ENCODE peak calls at places on chromosome 5, in nine cellular contexts. One of them, this sample, is unnamed.

GRCh38 chr5:35415305-35415704 is 185.0 kb upstream of the PRLR start:
- DNase-seq in Right ventricle myocardium superior: no peak
- DNase-seq in activated CD4-positive, CD25-positive, alpha-beta regulatory T cell: no peak
- DNase-seq in C1 segment of cervical spinal cord: no peak
- DNase-seq in astrocyte of the spinal cord: no peak
- DNase-seq in amygdala: no peak
- DNase-seq in AG09319: no peak
- DNase-seq in dorsolateral prefrontal cortex: no peak
- DNase-seq in stimulated activated CD4-positive, alpha-beta T cell treated with anti-CD3 and anti-CD28 coated beads, Interleukin-12 subunit alpha, Interleukin-12 subunit beta, amount 100 ng/mL, for 24 hours: no peak
- DNase-seq in this sample: no peak

GRCh38 chr5:107743357-107744000 is 72.7 kb upstream of the EFNA5 start:
- DNase-seq in stimulated activated CD4-positive, alpha-beta T cell treated with anti-CD3 and anti-CD28 coated beads, Interleukin-12 subunit alpha, Interleukin-12 subunit beta, amount 100 ng/mL, for 24 hours: no peak
- DNase-seq in C1 segment of cervical spinal cord: no peak
- DNase-seq in AG09319: no peak
- DNase-seq in activated CD4-positive, CD25-positive, alpha-beta regulatory T cell: no peak
- DNase-seq in dorsolateral prefrontal cortex: no peak
- DNase-seq in amygdala: no peak
- DNase-seq in Right ventricle myocardium superior: no peak
- DNase-seq in astrocyte of the spinal cord: peak; percentile 37
- DNase-seq in this sample: no peak

GRCh38 chr5:132253008-132253441 is 4.5 kb upstream of the PDLIM4 start:
- DNase-seq in C1 segment of cervical spinal cord: no peak
- DNase-seq in Right ventricle myocardium superior: no peak
- DNase-seq in amygdala: no peak
- DNase-seq in stimulated activated CD4-positive, alpha-beta T cell treated with anti-CD3 and anti-CD28 coated beads, Interleukin-12 subunit alpha, Interleukin-12 subunit beta, amount 100 ng/mL, for 24 hours: no peak
- DNase-seq in astrocyte of the spinal cord: no peak
- DNase-seq in activated CD4-positive, CD25-positive, alpha-beta regulatory T cell: no peak
- DNase-seq in dorsolateral prefrontal cortex: no peak
- DNase-seq in AG09319: no peak
- DNase-seq in this sample: peak; percentile 64

GRCh38 chr5:43193171-43193951 is 1.3 kb downstream of the NIM1K start:
- DNase-seq in amygdala: peak; percentile 29
- DNase-seq in activated CD4-positive, CD25-positive, alpha-beta regulatory T cell: no peak
- DNase-seq in dorsolateral prefrontal cortex: peak; percentile 20
- DNase-seq in AG09319: peak; percentile 75
- DNase-seq in Right ventricle myocardium superior: no peak
- DNase-seq in C1 segment of cervical spinal cord: no peak
- DNase-seq in astrocyte of the spinal cord: peak; percentile 92
- DNase-seq in stimulated activated CD4-positive, alpha-beta T cell treated with anti-CD3 and anti-CD28 coated beads, Interleukin-12 subunit alpha, Interleukin-12 subunit beta, amount 100 ng/mL, for 24 hours: peak; percentile 31
- DNase-seq in this sample: no peak

GRCh38 chr5:43017438-43017820 is 22.7 kb downstream of the ANXA2R start:
- DNase-seq in astrocyte of the spinal cord: no peak
- DNase-seq in AG09319: no peak
- DNase-seq in activated CD4-positive, CD25-positive, alpha-beta regulatory T cell: no peak
- DNase-seq in C1 segment of cervical spinal cord: no peak
- DNase-seq in dorsolateral prefrontal cortex: no peak
- DNase-seq in amygdala: no peak
- DNase-seq in Right ventricle myocardium superior: peak; percentile 48
- DNase-seq in stimulated activated CD4-positive, alpha-beta T cell treated with anti-CD3 and anti-CD28 coated beads, Interleukin-12 subunit alpha, Interleukin-12 subunit beta, amount 100 ng/mL, for 24 hours: no peak
- DNase-seq in this sample: no peak

GRCh38 chr5:123690821-123691220 is 178.8 kb downstream of the CSNK1G3 start:
- DNase-seq in Right ventricle myocardium superior: no peak
- DNase-seq in stimulated activated CD4-positive, alpha-beta T cell treated with anti-CD3 and anti-CD28 coated beads, Interleukin-12 subunit alpha, Interleukin-12 subunit beta, amount 100 ng/mL, for 24 hours: no peak
- DNase-seq in C1 segment of cervical spinal cord: no peak
- DNase-seq in AG09319: no peak
- DNase-seq in astrocyte of the spinal cord: peak; percentile 77
- DNase-seq in dorsolateral prefrontal cortex: no peak
- DNase-seq in activated CD4-positive, CD25-positive, alpha-beta regulatory T cell: no peak
- DNase-seq in amygdala: no peak
- DNase-seq in this sample: no peak

GRCh38 chr5:1100652-1101574 is 10.9 kb downstream of the SLC12A7 start:
- DNase-seq in dorsolateral prefrontal cortex: no peak
- DNase-seq in AG09319: no peak
- DNase-seq in amygdala: no peak
- DNase-seq in stimulated activated CD4-positive, alpha-beta T cell treated with anti-CD3 and anti-CD28 coated beads, Interleukin-12 subunit alpha, Interleukin-12 subunit beta, amount 100 ng/mL, for 24 hours: no peak
- DNase-seq in Right ventricle myocardium superior: no peak
- DNase-seq in C1 segment of cervical spinal cord: no peak
- DNase-seq in activated CD4-positive, CD25-positive, alpha-beta regulatory T cell: no peak
- DNase-seq in astrocyte of the spinal cord: no peak
- DNase-seq in this sample: no peak

GRCh38 chr5:179432547-179432946 is 87.3 kb upstream of the ADAMTS2 start:
- DNase-seq in activated CD4-positive, CD25-positive, alpha-beta regulatory T cell: no peak
- DNase-seq in astrocyte of the spinal cord: no peak
- DNase-seq in AG09319: no peak
- DNase-seq in dorsolateral prefrontal cortex: no peak
- DNase-seq in Right ventricle myocardium superior: no peak
- DNase-seq in C1 segment of cervical spinal cord: no peak
- DNase-seq in amygdala: no peak
- DNase-seq in stimulated activated CD4-positive, alpha-beta T cell treated with anti-CD3 and anti-CD28 coated beads, Interleukin-12 subunit alpha, Interleukin-12 subunit beta, amount 100 ng/mL, for 24 hours: no peak
- DNase-seq in this sample: no peak

GRCh38 chr5:141402553-141403328 is at the start of gene PCDHGA9:
- DNase-seq in stimulated activated CD4-positive, alpha-beta T cell treated with anti-CD3 and anti-CD28 coated beads, Interleukin-12 subunit alpha, Interleukin-12 subunit beta, amount 100 ng/mL, for 24 hours: no peak
- DNase-seq in amygdala: no peak
- DNase-seq in AG09319: no peak
- DNase-seq in dorsolateral prefrontal cortex: peak; percentile 14
- DNase-seq in astrocyte of the spinal cord: peak; percentile 42
- DNase-seq in C1 segment of cervical spinal cord: no peak
- DNase-seq in Right ventricle myocardium superior: no peak
- DNase-seq in activated CD4-positive, CD25-positive, alpha-beta regulatory T cell: no peak
- DNase-seq in this sample: no peak

GRCh38 chr5:54249210-54250028 is 61.0 kb downstream of the ARL15 start:
- DNase-seq in activated CD4-positive, CD25-positive, alpha-beta regulatory T cell: peak; percentile 3
- DNase-seq in AG09319: no peak
- DNase-seq in astrocyte of the spinal cord: peak; percentile 22
- DNase-seq in stimulated activated CD4-positive, alpha-beta T cell treated with anti-CD3 and anti-CD28 coated beads, Interleukin-12 subunit alpha, Interleukin-12 subunit beta, amount 100 ng/mL, for 24 hours: peak; percentile 9
- DNase-seq in C1 segment of cervical spinal cord: no peak
- DNase-seq in amygdala: no peak
- DNase-seq in Right ventricle myocardium superior: peak; percentile 48
- DNase-seq in dorsolateral prefrontal cortex: peak; percentile 9
- DNase-seq in this sample: no peak

GRCh38 chr5:8829322-8830029 is 716.4 kb downstream of the SEMA5A start:
- DNase-seq in activated CD4-positive, CD25-positive, alpha-beta regulatory T cell: no peak
- DNase-seq in C1 segment of cervical spinal cord: no peak
- DNase-seq in Right ventricle myocardium superior: no peak
- DNase-seq in dorsolateral prefrontal cortex: no peak
- DNase-seq in astrocyte of the spinal cord: peak; percentile 98
- DNase-seq in stimulated activated CD4-positive, alpha-beta T cell treated with anti-CD3 and anti-CD28 coated beads, Interleukin-12 subunit alpha, Interleukin-12 subunit beta, amount 100 ng/mL, for 24 hours: no peak
- DNase-seq in amygdala: no peak
- DNase-seq in AG09319: peak; percentile 85
- DNase-seq in this sample: no peak

GRCh38 chr5:55308254-55308836 is 556 bp downstream of the MTREX start:
- DNase-seq in AG09319: no peak
- DNase-seq in astrocyte of the spinal cord: peak; percentile 29
- DNase-seq in Right ventricle myocardium superior: no peak
- DNase-seq in C1 segment of cervical spinal cord: no peak
- DNase-seq in amygdala: no peak
- DNase-seq in stimulated activated CD4-positive, alpha-beta T cell treated with anti-CD3 and anti-CD28 coated beads, Interleukin-12 subunit alpha, Interleukin-12 subunit beta, amount 100 ng/mL, for 24 hours: peak; percentile 4
- DNase-seq in dorsolateral prefrontal cortex: no peak
- DNase-seq in activated CD4-positive, CD25-positive, alpha-beta regulatory T cell: no peak
- DNase-seq in this sample: no peak

GRCh38 chr5:80959768-80960442 is at the start of gene RASGRF2:
- DNase-seq in amygdala: no peak
- DNase-seq in stimulated activated CD4-positive, alpha-beta T cell treated with anti-CD3 and anti-CD28 coated beads, Interleukin-12 subunit alpha, Interleukin-12 subunit beta, amount 100 ng/mL, for 24 hours: peak; percentile 38
- DNase-seq in dorsolateral prefrontal cortex: no peak
- DNase-seq in AG09319: no peak
- DNase-seq in astrocyte of the spinal cord: peak; percentile 27
- DNase-seq in activated CD4-positive, CD25-positive, alpha-beta regulatory T cell: peak; percentile 11
- DNase-seq in Right ventricle myocardium superior: peak; percentile 44
- DNase-seq in C1 segment of cervical spinal cord: no peak
- DNase-seq in this sample: no peak

GRCh38 chr5:10364186-10364689 is 10.7 kb downstream of the MARCHF6 start:
- DNase-seq in C1 segment of cervical spinal cord: no peak
- DNase-seq in AG09319: no peak
- DNase-seq in amygdala: no peak
- DNase-seq in Right ventricle myocardium superior: no peak
- DNase-seq in astrocyte of the spinal cord: no peak
- DNase-seq in stimulated activated CD4-positive, alpha-beta T cell treated with anti-CD3 and anti-CD28 coated beads, Interleukin-12 subunit alpha, Interleukin-12 subunit beta, amount 100 ng/mL, for 24 hours: no peak
- DNase-seq in activated CD4-positive, CD25-positive, alpha-beta regulatory T cell: no peak
- DNase-seq in dorsolateral prefrontal cortex: no peak
- DNase-seq in this sample: no peak

GRCh38 chr5:43967165-43967564 is 364.2 kb downstream of the NNT start:
- DNase-seq in C1 segment of cervical spinal cord: no peak
- DNase-seq in stimulated activated CD4-positive, alpha-beta T cell treated with anti-CD3 and anti-CD28 coated beads, Interleukin-12 subunit alpha, Interleukin-12 subunit beta, amount 100 ng/mL, for 24 hours: no peak
- DNase-seq in astrocyte of the spinal cord: no peak
- DNase-seq in dorsolateral prefrontal cortex: no peak
- DNase-seq in AG09319: no peak
- DNase-seq in amygdala: no peak
- DNase-seq in activated CD4-positive, CD25-positive, alpha-beta regulatory T cell: no peak
- DNase-seq in Right ventricle myocardium superior: no peak
- DNase-seq in this sample: no peak

GRCh38 chr5:5494489-5495402 is 72.3 kb downstream of the ICE1 start:
- DNase-seq in Right ventricle myocardium superior: peak; percentile 88
- DNase-seq in amygdala: no peak
- DNase-seq in astrocyte of the spinal cord: peak; percentile 47
- DNase-seq in activated CD4-positive, CD25-positive, alpha-beta regulatory T cell: peak; percentile 65
- DNase-seq in stimulated activated CD4-positive, alpha-beta T cell treated with anti-CD3 and anti-CD28 coated beads, Interleukin-12 subunit alpha, Interleukin-12 subunit beta, amount 100 ng/mL, for 24 hours: peak; percentile 75
- DNase-seq in C1 segment of cervical spinal cord: no peak
- DNase-seq in AG09319: peak; percentile 4
- DNase-seq in dorsolateral prefrontal cortex: peak; percentile 88
- DNase-seq in this sample: peak; percentile 84

GRCh38 chr5:96297290-96297689 is 135.8 kb downstream of the PCSK1 start:
- DNase-seq in stimulated activated CD4-positive, alpha-beta T cell treated with anti-CD3 and anti-CD28 coated beads, Interleukin-12 subunit alpha, Interleukin-12 subunit beta, amount 100 ng/mL, for 24 hours: no peak
- DNase-seq in astrocyte of the spinal cord: peak; percentile 66
- DNase-seq in activated CD4-positive, CD25-positive, alpha-beta regulatory T cell: no peak
- DNase-seq in C1 segment of cervical spinal cord: no peak
- DNase-seq in Right ventricle myocardium superior: no peak
- DNase-seq in dorsolateral prefrontal cortex: no peak
- DNase-seq in amygdala: peak; percentile 1
- DNase-seq in AG09319: peak; percentile 72
- DNase-seq in this sample: no peak

GRCh38 chr5:68171101-68171558 is 44.4 kb upstream of the PIK3R1 start:
- DNase-seq in C1 segment of cervical spinal cord: peak; percentile 9
- DNase-seq in astrocyte of the spinal cord: peak; percentile 65
- DNase-seq in Right ventricle myocardium superior: peak; percentile 74
- DNase-seq in AG09319: no peak
- DNase-seq in stimulated activated CD4-positive, alpha-beta T cell treated with anti-CD3 and anti-CD28 coated beads, Interleukin-12 subunit alpha, Interleukin-12 subunit beta, amount 100 ng/mL, for 24 hours: no peak
- DNase-seq in amygdala: peak; percentile 75
- DNase-seq in activated CD4-positive, CD25-positive, alpha-beta regulatory T cell: no peak
- DNase-seq in dorsolateral prefrontal cortex: peak; percentile 69
- DNase-seq in this sample: peak; percentile 86

GRCh38 chr5:108295588-108296368 is 86.1 kb downstream of the FBXL17 start:
- DNase-seq in dorsolateral prefrontal cortex: no peak
- DNase-seq in amygdala: no peak
- DNase-seq in activated CD4-positive, CD25-positive, alpha-beta regulatory T cell: no peak
- DNase-seq in C1 segment of cervical spinal cord: no peak
- DNase-seq in AG09319: no peak
- DNase-seq in stimulated activated CD4-positive, alpha-beta T cell treated with anti-CD3 and anti-CD28 coated beads, Interleukin-12 subunit alpha, Interleukin-12 subunit beta, amount 100 ng/mL, for 24 hours: no peak
- DNase-seq in astrocyte of the spinal cord: peak; percentile 12
- DNase-seq in Right ventricle myocardium superior: no peak
- DNase-seq in this sample: no peak

This sample was measured in suprapubic skin.